ENCODE peak calls at places on chromosome 13, in five cellular contexts. F is cardiac fibroblast, C is kidney tubule cell, Q is brain microvascular endothelial cell, O is T-cell. Y is an unnamed sample.

GRCh38 chr13:79501538-79502232 is 20.7 kb downstream of the NDFIP2 start:
- DNase-seq in F (no peak), C (peak), Q (no peak), O (no peak), Y (no peak)

GRCh38 chr13:71703145-71703544 is 163.9 kb downstream of the DACH1 start:
- DNase-seq in F (no peak), C (no peak), Q (no peak), O (no peak), Y (no peak)

GRCh38 chr13:92590503-92590908 is 636.1 kb upstream of the GPC6 start:
- DNase-seq in F (peak), C (peak), Q (peak), O (no peak), Y (no peak)

GRCh38 chr13:95713651-95714050 is 36.7 kb downstream of the DNAJC3 start:
- DNase-seq in F (no peak), C (peak), Q (no peak), O (no peak), Y (no peak)

GRCh38 chr13:74325106-74325505 is 190.9 kb upstream of the KLF12 start:
- DNase-seq in F (peak), C (no peak), Q (peak), O (no peak), Y (peak)

GRCh38 chr13:20188649-20189553 is 3.8 kb downstream of the GJB2 start:
- DNase-seq in F (no peak), C (no peak), Q (no peak), O (no peak), Y (no peak)

GRCh38 chr13:62512194-62513141 is 1096.8 kb upstream of the PCDH20 start:
- DNase-seq in F (peak), C (peak), Q (peak), O (no peak), Y (peak)

GRCh38 chr13:36297259-36297599 is 385 bp downstream of the CCDC169 start:
- DNase-seq in F (peak), C (peak), Q (no peak), O (no peak), Y (peak)

GRCh38 chr13:113862191-113862765 is 1.6 kb downstream of the GAS6 start:
- DNase-seq in F (no peak), C (no peak), Q (no peak), O (no peak), Y (no peak)